ENCODE peak calls at places on chromosome 11, in ten cellular contexts. One of them, this sample, is unnamed.

GRCh38 chr11:19359425-19360000 is 118.8 kb upstream of the E2F8 start:
- DNase-seq in activated naive CD8-positive, alpha-beta T cell treated with anti-CD3 and anti-CD28 coated beads, Interleukin-2, amount 50 U/mL, for 24 hours: no peak
- DNase-seq in germinal center: no peak
- DNase-seq in activated CD4-positive, alpha-beta T cell treated with anti-CD3 and anti-CD28 coated beads for 48 hours: no peak
- DNase-seq in activated CD8-positive, alpha-beta T cell treated with anti-CD3 and anti-CD28 coated beads for 36 hours: no peak
- DNase-seq in C1 segment of cervical spinal cord: no peak
- DNase-seq in stimulated activated CD4-positive, alpha-beta T cell treated with anti-CD3 and anti-CD28 coated beads, Interleukin-4, amount 100 ng/mL, for 1 hour: no peak
- DNase-seq in CD4-positive, alpha-beta T cell: no peak
- DNase-seq in smooth muscle cell of the brain vasculature: no peak
- DNase-seq in stimulated activated CD8-positive, alpha-beta memory T cell treated with anti-CD3 and anti-CD28 coated beads, Interleukin-15, amount 100 ng/mL, for 24 hours: no peak
- DNase-seq in this sample: no peak

GRCh38 chr11:47886096-47886495 is 37.9 kb upstream of the NUP160 start:
- DNase-seq in stimulated activated CD8-positive, alpha-beta memory T cell treated with anti-CD3 and anti-CD28 coated beads, Interleukin-15, amount 100 ng/mL, for 24 hours: no peak
- DNase-seq in activated CD4-positive, alpha-beta T cell treated with anti-CD3 and anti-CD28 coated beads for 48 hours: no peak
- DNase-seq in activated CD8-positive, alpha-beta T cell treated with anti-CD3 and anti-CD28 coated beads for 36 hours: peak; percentile 20
- DNase-seq in germinal center: no peak
- DNase-seq in CD4-positive, alpha-beta T cell: no peak
- DNase-seq in C1 segment of cervical spinal cord: no peak
- DNase-seq in smooth muscle cell of the brain vasculature: no peak
- DNase-seq in stimulated activated CD4-positive, alpha-beta T cell treated with anti-CD3 and anti-CD28 coated beads, Interleukin-4, amount 100 ng/mL, for 1 hour: no peak
- DNase-seq in activated naive CD8-positive, alpha-beta T cell treated with anti-CD3 and anti-CD28 coated beads, Interleukin-2, amount 50 U/mL, for 24 hours: no peak
- DNase-seq in this sample: no peak

GRCh38 chr11:12692238-12693074 is 18.2 kb downstream of the TEAD1 start:
- DNase-seq in activated CD8-positive, alpha-beta T cell treated with anti-CD3 and anti-CD28 coated beads for 36 hours: no peak
- DNase-seq in activated CD4-positive, alpha-beta T cell treated with anti-CD3 and anti-CD28 coated beads for 48 hours: no peak
- DNase-seq in smooth muscle cell of the brain vasculature: peak; percentile 82
- DNase-seq in CD4-positive, alpha-beta T cell: no peak
- DNase-seq in stimulated activated CD4-positive, alpha-beta T cell treated with anti-CD3 and anti-CD28 coated beads, Interleukin-4, amount 100 ng/mL, for 1 hour: no peak
- DNase-seq in C1 segment of cervical spinal cord: peak; percentile 68
- DNase-seq in germinal center: no peak
- DNase-seq in stimulated activated CD8-positive, alpha-beta memory T cell treated with anti-CD3 and anti-CD28 coated beads, Interleukin-15, amount 100 ng/mL, for 24 hours: no peak
- DNase-seq in activated naive CD8-positive, alpha-beta T cell treated with anti-CD3 and anti-CD28 coated beads, Interleukin-2, amount 50 U/mL, for 24 hours: no peak
- DNase-seq in this sample: peak; percentile 19

GRCh38 chr11:71086687-71087258 is 165.6 kb downstream of the SHANK2 start:
- DNase-seq in smooth muscle cell of the brain vasculature: no peak
- DNase-seq in stimulated activated CD4-positive, alpha-beta T cell treated with anti-CD3 and anti-CD28 coated beads, Interleukin-4, amount 100 ng/mL, for 1 hour: no peak
- DNase-seq in activated CD4-positive, alpha-beta T cell treated with anti-CD3 and anti-CD28 coated beads for 48 hours: no peak
- DNase-seq in germinal center: peak; percentile 15
- DNase-seq in C1 segment of cervical spinal cord: no peak
- DNase-seq in activated naive CD8-positive, alpha-beta T cell treated with anti-CD3 and anti-CD28 coated beads, Interleukin-2, amount 50 U/mL, for 24 hours: no peak
- DNase-seq in stimulated activated CD8-positive, alpha-beta memory T cell treated with anti-CD3 and anti-CD28 coated beads, Interleukin-15, amount 100 ng/mL, for 24 hours: no peak
- DNase-seq in activated CD8-positive, alpha-beta T cell treated with anti-CD3 and anti-CD28 coated beads for 36 hours: peak; percentile 20
- DNase-seq in CD4-positive, alpha-beta T cell: no peak
- DNase-seq in this sample: peak; percentile 21

GRCh38 chr11:16169946-16170345 is 186.4 kb downstream of the SOX6 start:
- DNase-seq in C1 segment of cervical spinal cord: no peak
- DNase-seq in activated CD4-positive, alpha-beta T cell treated with anti-CD3 and anti-CD28 coated beads for 48 hours: no peak
- DNase-seq in CD4-positive, alpha-beta T cell: no peak
- DNase-seq in activated CD8-positive, alpha-beta T cell treated with anti-CD3 and anti-CD28 coated beads for 36 hours: no peak
- DNase-seq in germinal center: no peak
- DNase-seq in stimulated activated CD8-positive, alpha-beta memory T cell treated with anti-CD3 and anti-CD28 coated beads, Interleukin-15, amount 100 ng/mL, for 24 hours: no peak
- DNase-seq in smooth muscle cell of the brain vasculature: no peak
- DNase-seq in activated naive CD8-positive, alpha-beta T cell treated with anti-CD3 and anti-CD28 coated beads, Interleukin-2, amount 50 U/mL, for 24 hours: no peak
- DNase-seq in stimulated activated CD4-positive, alpha-beta T cell treated with anti-CD3 and anti-CD28 coated beads, Interleukin-4, amount 100 ng/mL, for 1 hour: no peak
- DNase-seq in this sample: no peak

GRCh38 chr11:1108246-1108900 is 33.7 kb downstream of the MUC2 start:
- DNase-seq in C1 segment of cervical spinal cord: no peak
- DNase-seq in germinal center: no peak
- DNase-seq in CD4-positive, alpha-beta T cell: no peak
- DNase-seq in smooth muscle cell of the brain vasculature: no peak
- DNase-seq in stimulated activated CD4-positive, alpha-beta T cell treated with anti-CD3 and anti-CD28 coated beads, Interleukin-4, amount 100 ng/mL, for 1 hour: no peak
- DNase-seq in activated CD4-positive, alpha-beta T cell treated with anti-CD3 and anti-CD28 coated beads for 48 hours: no peak
- DNase-seq in activated naive CD8-positive, alpha-beta T cell treated with anti-CD3 and anti-CD28 coated beads, Interleukin-2, amount 50 U/mL, for 24 hours: no peak
- DNase-seq in stimulated activated CD8-positive, alpha-beta memory T cell treated with anti-CD3 and anti-CD28 coated beads, Interleukin-15, amount 100 ng/mL, for 24 hours: no peak
- DNase-seq in activated CD8-positive, alpha-beta T cell treated with anti-CD3 and anti-CD28 coated beads for 36 hours: no peak
- DNase-seq in this sample: no peak

GRCh38 chr11:65429069-65429681 is 6.6 kb downstream of the NEAT1 start:
- DNase-seq in stimulated activated CD4-positive, alpha-beta T cell treated with anti-CD3 and anti-CD28 coated beads, Interleukin-4, amount 100 ng/mL, for 1 hour: no peak
- DNase-seq in CD4-positive, alpha-beta T cell: peak; percentile 32
- DNase-seq in C1 segment of cervical spinal cord: peak; percentile 26
- DNase-seq in germinal center: no peak
- DNase-seq in stimulated activated CD8-positive, alpha-beta memory T cell treated with anti-CD3 and anti-CD28 coated beads, Interleukin-15, amount 100 ng/mL, for 24 hours: no peak
- DNase-seq in activated CD4-positive, alpha-beta T cell treated with anti-CD3 and anti-CD28 coated beads for 48 hours: peak; percentile 33
- DNase-seq in smooth muscle cell of the brain vasculature: no peak
- DNase-seq in activated naive CD8-positive, alpha-beta T cell treated with anti-CD3 and anti-CD28 coated beads, Interleukin-2, amount 50 U/mL, for 24 hours: no peak
- DNase-seq in activated CD8-positive, alpha-beta T cell treated with anti-CD3 and anti-CD28 coated beads for 36 hours: peak; percentile 36
- DNase-seq in this sample: no peak

GRCh38 chr11:12128191-12128841 is 17.9 kb downstream of the MICAL2 start:
- DNase-seq in stimulated activated CD8-positive, alpha-beta memory T cell treated with anti-CD3 and anti-CD28 coated beads, Interleukin-15, amount 100 ng/mL, for 24 hours: no peak
- DNase-seq in stimulated activated CD4-positive, alpha-beta T cell treated with anti-CD3 and anti-CD28 coated beads, Interleukin-4, amount 100 ng/mL, for 1 hour: no peak
- DNase-seq in smooth muscle cell of the brain vasculature: no peak
- DNase-seq in activated CD8-positive, alpha-beta T cell treated with anti-CD3 and anti-CD28 coated beads for 36 hours: no peak
- DNase-seq in CD4-positive, alpha-beta T cell: no peak
- DNase-seq in C1 segment of cervical spinal cord: no peak
- DNase-seq in activated naive CD8-positive, alpha-beta T cell treated with anti-CD3 and anti-CD28 coated beads, Interleukin-2, amount 50 U/mL, for 24 hours: no peak
- DNase-seq in activated CD4-positive, alpha-beta T cell treated with anti-CD3 and anti-CD28 coated beads for 48 hours: no peak
- DNase-seq in germinal center: no peak
- DNase-seq in this sample: no peak

GRCh38 chr11:110509485-110509884 is 79.7 kb downstream of the FDX1 start:
- DNase-seq in activated CD8-positive, alpha-beta T cell treated with anti-CD3 and anti-CD28 coated beads for 36 hours: no peak
- DNase-seq in CD4-positive, alpha-beta T cell: no peak
- DNase-seq in stimulated activated CD4-positive, alpha-beta T cell treated with anti-CD3 and anti-CD28 coated beads, Interleukin-4, amount 100 ng/mL, for 1 hour: no peak
- DNase-seq in activated CD4-positive, alpha-beta T cell treated with anti-CD3 and anti-CD28 coated beads for 48 hours: no peak
- DNase-seq in activated naive CD8-positive, alpha-beta T cell treated with anti-CD3 and anti-CD28 coated beads, Interleukin-2, amount 50 U/mL, for 24 hours: no peak
- DNase-seq in stimulated activated CD8-positive, alpha-beta memory T cell treated with anti-CD3 and anti-CD28 coated beads, Interleukin-15, amount 100 ng/mL, for 24 hours: no peak
- DNase-seq in smooth muscle cell of the brain vasculature: no peak
- DNase-seq in C1 segment of cervical spinal cord: no peak
- DNase-seq in germinal center: no peak
- DNase-seq in this sample: no peak

GRCh38 chr11:94017446-94017845 is 3.7 kb upstream of the HEPHL1 start:
- DNase-seq in activated naive CD8-positive, alpha-beta T cell treated with anti-CD3 and anti-CD28 coated beads, Interleukin-2, amount 50 U/mL, for 24 hours: no peak
- DNase-seq in stimulated activated CD4-positive, alpha-beta T cell treated with anti-CD3 and anti-CD28 coated beads, Interleukin-4, amount 100 ng/mL, for 1 hour: no peak
- DNase-seq in CD4-positive, alpha-beta T cell: no peak
- DNase-seq in activated CD8-positive, alpha-beta T cell treated with anti-CD3 and anti-CD28 coated beads for 36 hours: no peak
- DNase-seq in stimulated activated CD8-positive, alpha-beta memory T cell treated with anti-CD3 and anti-CD28 coated beads, Interleukin-15, amount 100 ng/mL, for 24 hours: no peak
- DNase-seq in germinal center: no peak
- DNase-seq in C1 segment of cervical spinal cord: no peak
- DNase-seq in activated CD4-positive, alpha-beta T cell treated with anti-CD3 and anti-CD28 coated beads for 48 hours: no peak
- DNase-seq in smooth muscle cell of the brain vasculature: no peak
- DNase-seq in this sample: no peak

GRCh38 chr11:810040-810567 is 337 bp downstream of the RPLP2 start:
- DNase-seq in C1 segment of cervical spinal cord: no peak
- DNase-seq in germinal center: no peak
- DNase-seq in activated naive CD8-positive, alpha-beta T cell treated with anti-CD3 and anti-CD28 coated beads, Interleukin-2, amount 50 U/mL, for 24 hours: no peak
- DNase-seq in CD4-positive, alpha-beta T cell: no peak
- DNase-seq in smooth muscle cell of the brain vasculature: no peak
- DNase-seq in activated CD4-positive, alpha-beta T cell treated with anti-CD3 and anti-CD28 coated beads for 48 hours: no peak
- DNase-seq in activated CD8-positive, alpha-beta T cell treated with anti-CD3 and anti-CD28 coated beads for 36 hours: no peak
- DNase-seq in stimulated activated CD8-positive, alpha-beta memory T cell treated with anti-CD3 and anti-CD28 coated beads, Interleukin-15, amount 100 ng/mL, for 24 hours: no peak
- DNase-seq in stimulated activated CD4-positive, alpha-beta T cell treated with anti-CD3 and anti-CD28 coated beads, Interleukin-4, amount 100 ng/mL, for 1 hour: no peak
- DNase-seq in this sample: no peak

This sample was measured in K562.